ENCODE peak calls at places on chromosomes 1 and 21, in four cellular contexts. X is HFF-Myc, B is brain microvascular endothelial cell, W is left ventricle myocardium inferior. U is an unnamed sample.

GRCh38 chr1:38235705-38236104 is 189.1 kb upstream of the POU3F1 start:
- DNase-seq in B (peak; percentile 24), X (peak; percentile 7), W (no peak), U (no peak)

GRCh38 chr1:15799004-15799867 is 8.2 kb downstream of the UQCRHL start:
- DNase-seq in W (peak; percentile 23), X (peak; percentile 83), B (peak; percentile 97), U (peak; percentile 89)

GRCh38 chr21:28230559-28230958 is 762.1 kb downstream of the LTN1 start:
- DNase-seq in B (no peak), W (no peak), X (no peak), U (no peak)

GRCh38 chr1:84847253-84848247 is 45.5 kb downstream of the LPAR3 start:
- DNase-seq in X (peak; percentile 97), W (peak; percentile 50), B (peak; percentile 98), U (peak; percentile 24)

GRCh38 chr1:246428542-246429308 is 78.4 kb downstream of the SMYD3 start:
- DNase-seq in W (no peak), B (peak; percentile 93), X (no peak), U (peak; percentile 95)

GRCh38 chr1:225627304-225627947 is 25.5 kb downstream of the ENAH start:
- DNase-seq in B (no peak), W (no peak), X (no peak), U (no peak)

GRCh38 chr1:65159801-65160523 is 12.0 kb downstream of the AK4 start:
- DNase-seq in W (no peak), B (no peak), X (no peak), U (no peak)

GRCh38 chr1:107004421-107004820 is 52.1 kb upstream of the PRMT6 start:
- DNase-seq in W (no peak), X (no peak), B (no peak), U (peak; percentile 12)

GRCh38 chr1:69196071-69196470 is 371.7 kb upstream of the LRRC7 start:
- DNase-seq in B (no peak), X (no peak), W (no peak), U (no peak)

GRCh38 chr1:230632273-230632873 is 9.9 kb upstream of the COG2 start:
- DNase-seq in X (no peak), B (peak; percentile 26), W (no peak), U (peak; percentile 54)

GRCh38 chr1:244158039-244158438 is 107.0 kb downstream of the ZBTB18 start:
- DNase-seq in B (no peak), W (no peak), X (no peak), U (no peak)

GRCh38 chr21:25421327-25422028 is 185.8 kb downstream of the MRPL39 start:
- DNase-seq in B (peak; percentile 53), X (no peak), W (no peak), U (peak; percentile 70)

GRCh38 chr1:235079443-235079967 is 49.1 kb downstream of the TOMM20 start:
- DNase-seq in X (no peak), W (no peak), B (no peak), U (no peak)

GRCh38 chr1:94552071-94552586 is 10.6 kb upstream of the F3 start:
- DNase-seq in B (no peak), W (peak; percentile 43), X (no peak), U (no peak)

GRCh38 chr1:184385863-184386262 is 966 bp upstream of the C1orf21 start:
- DNase-seq in X (no peak), W (no peak), B (no peak), U (no peak)

GRCh38 chr1:229381234-229381633 is 38.4 kb upstream of the CCSAP start:
- DNase-seq in W (no peak), B (no peak), X (no peak), U (peak; percentile 13)

GRCh38 chr1:15275921-15276683 is 29.1 kb downstream of the FHAD1 start:
- DNase-seq in B (no peak), W (no peak), X (no peak), U (no peak)

GRCh38 chr1:24898152-24898908 is 31.7 kb downstream of the RUNX3 start:
- DNase-seq in W (no peak), B (peak; percentile 27), X (no peak), U (peak; percentile 65)

GRCh38 chr1:209845405-209845725 is 17.6 kb downstream of the UTP25 start:
- DNase-seq in X (no peak), W (no peak), B (no peak), U (no peak)

GRCh38 chr1:234781241-234782056 is 171.5 kb upstream of the IRF2BP2 start:
- DNase-seq in W (no peak), B (no peak), X (no peak), U (peak; percentile 29)

GRCh38 chr1:95974586-95974985 is 740.6 kb downstream of the RWDD3 start:
- DNase-seq in X (no peak), W (no peak), B (no peak), U (no peak)

GRCh38 chr1:22412932-22413727 is 38.5 kb upstream of the ZBTB40 start:
- DNase-seq in X (no peak), W (no peak), B (peak; percentile 28), U (no peak)

GRCh38 chr1:150576794-150577556 is 2.4 kb downstream of the MCL1 start:
- DNase-seq in B (no peak), W (no peak), X (no peak), U (no peak)

GRCh38 chr1:174242856-174243255 is 83.5 kb downstream of the RABGAP1L start:
- DNase-seq in W (no peak), X (no peak), B (no peak), U (no peak)

GRCh38 chr1:174243451-174244000 is 84.2 kb downstream of the RABGAP1L start:
- DNase-seq in B (no peak), W (no peak), X (no peak), U (no peak)

GRCh38 chr1:174244017-174244416 is 84.7 kb downstream of the RABGAP1L start:
- DNase-seq in B (no peak), X (no peak), W (no peak), U (no peak)

DNA sequence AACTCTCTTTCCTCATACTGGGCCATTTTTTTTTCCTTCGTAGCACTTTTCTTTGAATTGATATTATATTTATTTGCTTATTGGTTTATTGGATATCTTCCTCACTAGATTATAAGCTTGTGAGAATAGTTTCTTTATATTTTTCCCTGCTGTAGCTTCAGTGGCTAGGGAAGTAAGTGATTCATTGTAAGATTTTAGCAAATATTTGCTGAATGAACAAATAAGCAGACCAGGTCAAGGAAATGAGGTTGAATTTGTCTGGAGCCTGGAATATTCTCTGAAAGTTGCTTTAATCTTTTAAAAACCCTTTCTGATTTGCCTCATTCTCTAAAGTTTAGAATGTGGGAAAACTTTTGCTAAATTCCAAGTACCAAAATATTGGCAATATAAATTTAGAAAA is 80.2 kb downstream of the RABGAP1L start:
- DNase-seq in X (no peak), B (no peak), W (no peak), U (no peak)
- H3K4me3 ChIP-seq in X (no peak overlapping the region), B (no peak overlapping the region), W (no peak overlapping the region), U (no peak overlapping the region)

DNA sequence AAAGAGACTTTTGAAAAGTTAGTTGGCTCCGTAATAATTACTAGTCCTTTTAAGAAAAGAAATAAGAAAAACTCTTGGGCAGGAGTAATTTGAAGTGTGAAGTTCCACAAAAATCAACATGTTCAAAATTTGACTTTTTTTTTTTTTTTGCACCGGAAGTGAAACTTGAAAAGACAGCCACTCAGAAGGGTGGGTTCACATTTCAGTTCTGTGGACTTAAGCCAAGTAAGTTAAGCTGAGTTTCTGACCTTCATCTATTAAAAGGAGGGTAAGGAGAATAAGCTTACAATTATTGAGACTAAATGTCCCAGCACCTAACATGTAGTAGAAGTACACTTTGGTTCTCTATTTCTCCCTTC is 11.0 kb downstream of the RO60 start:
- DNase-seq in W (no peak), B (no peak), X (no peak), U (peak; percentile 45)
- TF ChIP-seq CTCF in W (no peak), B (no peak), X (no peak), U (no peak)

GRCh38 chr1:27556435-27556780 is 47.5 kb downstream of the AHDC1 start:
- DNase-seq in X (no peak), B (no peak), W (no peak), U (no peak)

GRCh38 chr1:27554293-27554692 is 49.7 kb downstream of the AHDC1 start:
- DNase-seq in W (no peak), X (no peak), B (no peak), U (no peak)

GRCh38 chr1:27556781-27557595 is 47.0 kb downstream of the AHDC1 start:
- DNase-seq in B (peak; percentile 91), X (peak; percentile 87), W (peak; percentile 94), U (peak; percentile 97)

GRCh38 chr1:27554777-27555699 is 48.9 kb downstream of the AHDC1 start:
- DNase-seq in X (no peak), W (peak; percentile 67), B (no peak), U (no peak)

DNA sequence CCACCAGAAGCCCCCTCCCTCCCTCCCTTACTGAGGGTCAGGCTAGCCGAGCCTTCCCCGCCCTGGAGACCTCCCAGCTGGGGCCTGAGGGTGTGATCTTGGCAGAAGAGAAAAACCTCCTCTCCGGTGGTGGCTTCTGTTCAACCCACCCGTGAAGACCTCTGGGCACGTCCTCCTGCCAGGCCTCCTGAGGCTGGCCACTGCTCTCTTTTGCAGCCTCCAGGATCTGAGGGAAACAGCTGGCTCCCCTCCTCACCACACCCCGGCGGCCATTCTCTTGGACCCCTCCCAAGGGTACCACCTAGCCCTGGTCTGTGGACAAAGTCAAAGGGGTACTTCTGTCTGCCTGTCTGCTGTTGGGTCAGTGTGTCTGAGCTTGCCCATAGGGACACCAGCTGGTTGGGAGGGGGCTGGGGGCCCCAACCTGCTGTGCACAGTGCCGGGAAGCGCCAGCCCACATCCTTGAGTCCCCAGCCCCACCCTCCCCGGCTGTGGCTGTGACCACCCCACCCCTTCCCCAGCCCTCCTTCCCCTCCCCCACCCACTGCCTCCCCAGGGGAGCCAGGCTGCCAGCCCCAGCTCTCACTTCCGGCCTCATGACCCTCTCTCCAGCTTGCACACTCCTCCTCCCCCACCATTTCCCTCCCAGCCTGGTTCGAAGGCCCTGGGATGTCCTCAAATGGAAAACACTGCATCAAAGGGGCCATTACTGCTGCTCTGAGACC is 48.1 kb downstream of the AHDC1 start:
- DNase-seq in B (no peak), X (no peak), W (peak; percentile 75), U (peak; percentile 89)
- H3K4me3 ChIP-seq in B (no peak overlapping the region), X (no peak overlapping the region), W (peak overlapping the region; percentile 50), U (no peak overlapping the region)

GRCh38 chr1:2546515-2547209 is 9.5 kb upstream of the TNFRSF14 start:
- DNase-seq in W (peak; percentile 83), B (peak; percentile 52), X (no peak), U (peak; percentile 95)
- TF ChIP-seq CTCF in W (peak; percentile 34), B (peak; percentile 10), X (no peak), U (no peak)

GRCh38 chr1:34370748-34371147 is 194.0 kb downstream of the C1orf94 start:
- DNase-seq in W (no peak), X (no peak), B (no peak), U (no peak)
- H3K4me3 ChIP-seq in W (no peak overlapping the region), X (no peak overlapping the region), B (no peak overlapping the region), U (no peak overlapping the region)

U was measured in NB4.